ENCODE peak calls at places on chromosomes 2 and 18, in seven cellular contexts. D is GM06990, F is fibroblast of villous mesenchyme, M is transverse colon, Q is tibial nerve, N is GM12865, P is nephron progenitor cell. E is an unnamed sample.

GRCh38 chr18:65737346-65737745 is 13.5 kb upstream of the CDH7 start:
- DNase-seq in F (no peak), Q (no peak), N (no peak), D (no peak), M (no peak), P (no peak), E (no peak)

GRCh38 chr18:43271593-43272432 is 5.5 kb downstream of the SYT4 start:
- DNase-seq in Q (no peak), N (peak), M (no peak), D (no peak), P (peak), F (peak), E (no peak)

GRCh38 chr18:77098033-77098432 is 34.5 kb downstream of the MBP start:
- DNase-seq in M (no peak), Q (no peak), N (peak), P (no peak), F (peak), D (no peak), E (no peak)

GRCh38 chr2:127580167-127581049 is 44.9 kb downstream of the MYO7B start:
- DNase-seq in Q (no peak), M (no peak), P (no peak), F (no peak), N (no peak), D (no peak), E (no peak)

GRCh38 chr18:36451454-36452251 is 154.1 kb downstream of the FHOD3 start:
- DNase-seq in M (no peak), P (no peak), Q (no peak), D (no peak), N (no peak), F (no peak), E (no peak)

GRCh38 chr2:151971301-151972072 is 127.4 kb downstream of the CACNB4 start:
- DNase-seq in F (no peak), P (no peak), N (no peak), Q (no peak), D (no peak), M (no peak), E (no peak)

GRCh38 chr18:75408554-75409506 is 18.7 kb downstream of the SMIM21 start:
- DNase-seq in D (no peak), M (no peak), N (no peak), Q (no peak), P (no peak), F (peak), E (no peak)

GRCh38 chr2:231286964-231287363 is 88.5 kb downstream of the ARMC9 start:
- DNase-seq in N (no peak), Q (no peak), D (no peak), P (no peak), F (no peak), M (no peak), E (no peak)

GRCh38 chr2:200208041-200208440 is 98.5 kb upstream of the SPATS2L start:
- DNase-seq in F (no peak), M (no peak), N (no peak), P (no peak), D (no peak), Q (no peak), E (no peak)

GRCh38 chr18:56377161-56377560 is 261.2 kb downstream of the TXNL1 start:
- DNase-seq in M (no peak), N (no peak), Q (no peak), D (no peak), P (no peak), F (peak), E (no peak)

GRCh38 chr2:73640537-73640936 is 1.7 kb downstream of the NAT8 start:
- DNase-seq in N (no peak), M (no peak), Q (no peak), F (peak), D (no peak), P (no peak), E (no peak)

GRCh38 chr2:8135051-8135675 is 546.7 kb upstream of the ID2 start:
- DNase-seq in P (no peak), Q (no peak), N (no peak), F (no peak), M (no peak), D (no peak), E (no peak)

GRCh38 chr2:202237787-202238233 is 587 bp downstream of the SUMO1 start:
- DNase-seq in M (peak), Q (no peak), P (peak), N (peak), D (no peak), F (peak), E (peak)

GRCh38 chr18:64410685-64411084 is 261.8 kb upstream of the LINC00305 start:
- DNase-seq in F (no peak), P (no peak), Q (no peak), N (no peak), M (no peak), D (no peak), E (no peak)

GRCh38 chr18:10432781-10433180 is 21.7 kb upstream of the APCDD1 start:
- DNase-seq in F (no peak), P (no peak), Q (no peak), D (no peak), N (no peak), M (no peak), E (no peak)

GRCh38 chr2:437772-438393 is 150.0 kb upstream of the ALKAL2 start:
- DNase-seq in D (peak), Q (no peak), M (peak), F (no peak), N (peak), P (no peak), E (peak)

GRCh38 chr2:174844295-174844708 is 80.0 kb upstream of the CHRNA1 start:
- DNase-seq in N (no peak), Q (no peak), F (no peak), M (no peak), P (no peak), D (no peak), E (no peak)

GRCh38 chr2:224793961-224794360 is 77.8 kb upstream of the CCDC195 start:
- DNase-seq in Q (peak), N (no peak), D (no peak), F (peak), M (no peak), P (no peak), E (no peak)

GRCh38 chr2:180416553-180417113 is 409.5 kb upstream of the CWC22 start:
- DNase-seq in N (no peak), M (no peak), P (no peak), F (no peak), D (no peak), Q (no peak), E (no peak)

GRCh38 chr2:28716265-28716865 is 35.3 kb upstream of the PPP1CB start:
- DNase-seq in F (peak), M (peak), N (peak), D (peak), Q (peak), P (no peak), E (no peak)

GRCh38 chr2:113184531-113185230 is 10.9 kb downstream of the PSD4 start:
- DNase-seq in M (no peak), Q (no peak), F (no peak), P (no peak), D (no peak), N (no peak), E (no peak)

GRCh38 chr18:8045890-8046289 is 478.8 kb downstream of the PTPRM start:
- DNase-seq in D (no peak), N (no peak), M (no peak), P (no peak), F (no peak), Q (no peak), E (no peak)

GRCh38 chr2:78115291-78115690 is 593.1 kb upstream of the LRRTM4 start:
- DNase-seq in N (no peak), M (no peak), D (no peak), Q (no peak), F (no peak), P (no peak), E (no peak)

GRCh38 chr18:49841236-49842217 is 28.2 kb upstream of the ACAA2 start:
- DNase-seq in N (no peak), F (no peak), Q (no peak), D (no peak), P (no peak), M (no peak), E (no peak)
- TF ChIP-seq CTCF in N (no peak), F (no peak), Q (no peak), D (no peak), P (no peak), M (no peak), E (no peak)

DNA sequence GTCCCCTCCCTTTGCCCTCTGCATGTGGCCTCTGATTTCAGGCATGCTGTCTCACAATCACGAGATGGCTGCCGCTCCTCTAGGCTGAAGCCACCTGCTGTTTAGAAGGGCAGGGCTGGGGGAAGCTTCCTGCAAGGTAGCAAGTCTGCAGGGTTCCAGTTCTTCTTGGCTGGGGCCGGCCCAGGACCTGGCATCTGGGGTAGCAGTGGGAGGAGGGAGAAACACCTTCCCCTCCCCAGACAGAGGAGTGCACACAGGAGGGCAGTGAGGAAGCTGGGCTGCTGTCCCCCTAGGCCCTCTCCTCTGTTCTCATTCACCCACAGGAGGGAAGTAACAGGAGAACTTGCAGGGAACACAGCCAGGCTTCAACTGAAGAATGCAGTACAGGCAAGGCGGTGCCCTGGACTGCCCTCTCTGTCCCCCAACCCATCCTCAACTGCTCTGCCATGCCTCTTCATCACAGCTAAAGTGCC is 345.9 kb upstream of the HS6ST1 start:
- DNase-seq in P (no peak), M (no peak), F (no peak), N (no peak), D (no peak), Q (no peak), E (peak)
- TF ChIP-seq CTCF in P (no peak), M (no peak), F (no peak), N (no peak), D (no peak), Q (no peak), E (no peak)

GRCh38 chr2:235024191-235024611 is 72.4 kb downstream of the SH3BP4 start:
- DNase-seq in F (no peak), M (no peak), P (no peak), D (no peak), N (no peak), Q (no peak), E (no peak)
- TF ChIP-seq CTCF in F (no peak), M (no peak), P (no peak), D (no peak), N (no peak), Q (no peak), E (no peak)

GRCh38 chr2:184363213-184363612 is 235.1 kb upstream of the ZNF804A start:
- DNase-seq in M (no peak), F (no peak), P (no peak), Q (no peak), N (peak), D (no peak), E (no peak)
- TF ChIP-seq CTCF in M (no peak), F (no peak), P (no peak), Q (no peak), N (no peak), D (peak), E (no peak)

GRCh38 chr2:52144588-52144987 is 1112.7 kb upstream of the NRXN1 start:
- DNase-seq in M (no peak), Q (no peak), N (no peak), F (no peak), P (no peak), D (no peak), E (no peak)
- TF ChIP-seq CTCF in M (no peak), Q (no peak), N (no peak), F (no peak), P (no peak), D (no peak), E (no peak)